ENCODE peak calls at places on chromosomes 6 and 20, in seven cellular contexts. Y is transverse colon, F is spleen, D is fibroblast of lung, J is Right ventricle myocardium superior, P is nucleus accumbens, O is amygdala. I is an unnamed sample.

GRCh38 chr20:10314198-10314597 is 95.6 kb downstream of the SNAP25 start:
- DNase-seq in Y (no peak), F (no peak), D (peak), J (no peak), P (no peak), O (no peak), I (no peak)

GRCh38 chr6:5481024-5481423 is 219.7 kb downstream of the FARS2 start:
- DNase-seq in Y (no peak), F (no peak), D (no peak), J (peak), P (no peak), O (no peak), I (no peak)

GRCh38 chr6:37926661-37927060 is 107.1 kb downstream of the ZFAND3 start:
- DNase-seq in Y (no peak), F (no peak), D (no peak), J (no peak), P (no peak), O (no peak), I (no peak)

GRCh38 chr20:34013532-34013931 is 19.8 kb downstream of the RALY start:
- DNase-seq in Y (no peak), F (no peak), D (no peak), J (no peak), P (no peak), O (no peak), I (no peak)

GRCh38 chr6:14660767-14661166 is 543.2 kb downstream of the CD83 start:
- DNase-seq in Y (no peak), F (no peak), D (no peak), J (no peak), P (no peak), O (no peak), I (no peak)

GRCh38 chr6:41723178-41723935 is 12.1 kb downstream of the TFEB start:
- DNase-seq in Y (peak), F (peak), D (peak), J (peak), P (no peak), O (peak), I (peak)

GRCh38 chr6:3628143-3628840 is 123.2 kb downstream of the PXDC1 start:
- DNase-seq in Y (no peak), F (no peak), D (no peak), J (no peak), P (no peak), O (no peak), I (no peak)

GRCh38 chr20:46751856-46752255 is 42.4 kb downstream of the SLC2A10 start:
- DNase-seq in Y (no peak), F (no peak), D (peak), J (no peak), P (no peak), O (no peak), I (no peak)

GRCh38 chr20:47361268-47361665 is 4.8 kb upstream of the ZMYND8 start:
- DNase-seq in Y (no peak), F (peak), D (no peak), J (no peak), P (no peak), O (no peak), I (no peak)

GRCh38 chr6:161891542-161891941 is 617.7 kb upstream of the AGPAT4 start:
- DNase-seq in Y (no peak), F (no peak), D (no peak), J (no peak), P (no peak), O (no peak), I (no peak)

GRCh38 chr6:3534599-3534998 is 77.7 kb upstream of the SLC22A23 start:
- DNase-seq in Y (no peak), F (no peak), D (peak), J (no peak), P (no peak), O (no peak), I (no peak)

GRCh38 chr20:31606678-31606927 is 1.5 kb downstream of the ID1 start:
- DNase-seq in Y (peak), F (no peak), D (no peak), J (no peak), P (no peak), O (no peak), I (no peak)

GRCh38 chr6:12601881-12602280 is 114.7 kb upstream of the PHACTR1 start:
- DNase-seq in Y (no peak), F (no peak), D (no peak), J (no peak), P (no peak), O (no peak), I (no peak)

GRCh38 chr6:25360611-25361010 is 81.4 kb downstream of the CARMIL1 start:
- DNase-seq in Y (no peak), F (no peak), D (peak), J (no peak), P (no peak), O (no peak), I (no peak)

GRCh38 chr6:145960918-145961604 is 3.1 kb downstream of the SHPRH start:
- DNase-seq in Y (no peak), F (no peak), D (peak), J (peak), P (no peak), O (no peak), I (no peak)

GRCh38 chr6:46331461-46331860 is 159.8 kb downstream of the RCAN2 start:
- DNase-seq in Y (no peak), F (no peak), D (no peak), J (no peak), P (no peak), O (no peak), I (no peak)

GRCh38 chr6:105733556-105734162 is 330.8 kb upstream of the PREP start:
- DNase-seq in Y (no peak), F (no peak), D (peak), J (no peak), P (no peak), O (no peak), I (no peak)

GRCh38 chr6:6915219-6915618 is 192.5 kb upstream of the RREB1 start:
- DNase-seq in Y (no peak), F (no peak), D (peak), J (no peak), P (no peak), O (no peak), I (no peak)

GRCh38 chr6:127180421-127180820 is 62.0 kb downstream of the RSPO3 start:
- DNase-seq in Y (no peak), F (no peak), D (no peak), J (no peak), P (no peak), O (no peak), I (no peak)

GRCh38 chr6:157380458-157380778 is 572 bp upstream of the ZDHHC14 start:
- DNase-seq in Y (no peak), F (no peak), D (no peak), J (no peak), P (no peak), O (no peak), I (no peak)

GRCh38 chr6:133814797-133815196 is 74.1 kb upstream of the TCF21 start:
- DNase-seq in Y (no peak), F (no peak), D (peak), J (no peak), P (no peak), O (no peak), I (no peak)

GRCh38 chr20:47561603-47562583 is 60.2 kb downstream of the NCOA3 start:
- DNase-seq in Y (no peak), F (no peak), D (no peak), J (no peak), P (no peak), O (no peak), I (no peak)

GRCh38 chr20:51985753-51986152 is 183.4 kb upstream of the SALL4 start:
- DNase-seq in Y (no peak), F (no peak), D (no peak), J (no peak), P (no peak), O (no peak), I (no peak)

GRCh38 chr20:30286157-30286556 is 971.3 kb upstream of the DEFB115 start:
- DNase-seq in Y (no peak), F (peak), D (peak), J (no peak), P (no peak), O (no peak), I (no peak)

GRCh38 chr6:161168281-161168891 is 105.5 kb downstream of the AGPAT4 start:
- DNase-seq in Y (no peak), F (no peak), D (peak), J (no peak), P (no peak), O (no peak), I (no peak)

GRCh38 chr6:7630792-7631191 is 40.8 kb downstream of the SNRNP48 start:
- DNase-seq in Y (no peak), F (no peak), D (no peak), J (no peak), P (no peak), O (no peak), I (no peak)

GRCh38 chr6:50819527-50819905 is 845 bp downstream of the TFAP2B start:
- DNase-seq in Y (no peak), F (no peak), D (no peak), J (peak), P (no peak), O (no peak), I (no peak)